ENCODE peak calls at places on chromosome 14, in eight cellular contexts. One of them, this sample, is unnamed.

GRCh38 chr14:99062772-99063418 is 209.1 kb downstream of the BCL11B start:
- DNase-seq in A549: no peak
- DNase-seq in thoracic aorta: no peak
- DNase-seq in left ventricle myocardium superior: no peak
- DNase-seq in stimulated activated naive B cell treated with anti-CD40 and anti-IgM and Interleukin-4, amounts not matched to agents 10 μg/mL and 1 μg/mL and 100 μg/mL, for 72 hours: no peak
- DNase-seq in stimulated activated CD4-positive, alpha-beta T cell treated with anti-CD3 and anti-CD28 coated beads, Interleukin-2, amount 100 ng/mL, for 48 hours: no peak
- DNase-seq in AG10803: no peak
- DNase-seq in CD4-positive, alpha-beta T cell: no peak
- DNase-seq in this sample: no peak

GRCh38 chr14:101137234-101137633 is 233.7 kb upstream of the RTL1 start:
- DNase-seq in A549: no peak
- DNase-seq in stimulated activated CD4-positive, alpha-beta T cell treated with anti-CD3 and anti-CD28 coated beads, Interleukin-2, amount 100 ng/mL, for 48 hours: no peak
- DNase-seq in AG10803: no peak
- DNase-seq in thoracic aorta: no peak
- DNase-seq in CD4-positive, alpha-beta T cell: no peak
- DNase-seq in left ventricle myocardium superior: no peak
- DNase-seq in stimulated activated naive B cell treated with anti-CD40 and anti-IgM and Interleukin-4, amounts not matched to agents 10 μg/mL and 1 μg/mL and 100 μg/mL, for 72 hours: no peak
- DNase-seq in this sample: no peak

GRCh38 chr14:99821519-99822165 is 28.4 kb downstream of the EML1 start:
- DNase-seq in stimulated activated naive B cell treated with anti-CD40 and anti-IgM and Interleukin-4, amounts not matched to agents 10 μg/mL and 1 μg/mL and 100 μg/mL, for 72 hours: no peak
- DNase-seq in A549: no peak
- DNase-seq in AG10803: peak
- DNase-seq in stimulated activated CD4-positive, alpha-beta T cell treated with anti-CD3 and anti-CD28 coated beads, Interleukin-2, amount 100 ng/mL, for 48 hours: no peak
- DNase-seq in left ventricle myocardium superior: no peak
- DNase-seq in thoracic aorta: no peak
- DNase-seq in CD4-positive, alpha-beta T cell: no peak
- DNase-seq in this sample: no peak

GRCh38 chr14:83162351-83162929 is 1628.8 kb upstream of the SEL1L start:
- DNase-seq in CD4-positive, alpha-beta T cell: no peak
- DNase-seq in AG10803: no peak
- DNase-seq in A549: no peak
- DNase-seq in stimulated activated CD4-positive, alpha-beta T cell treated with anti-CD3 and anti-CD28 coated beads, Interleukin-2, amount 100 ng/mL, for 48 hours: no peak
- DNase-seq in stimulated activated naive B cell treated with anti-CD40 and anti-IgM and Interleukin-4, amounts not matched to agents 10 μg/mL and 1 μg/mL and 100 μg/mL, for 72 hours: no peak
- DNase-seq in thoracic aorta: no peak
- DNase-seq in left ventricle myocardium superior: no peak
- DNase-seq in this sample: no peak

GRCh38 chr14:55731881-55732498 is 152.0 kb downstream of the KTN1 start:
- DNase-seq in stimulated activated CD4-positive, alpha-beta T cell treated with anti-CD3 and anti-CD28 coated beads, Interleukin-2, amount 100 ng/mL, for 48 hours: peak
- DNase-seq in CD4-positive, alpha-beta T cell: peak
- DNase-seq in A549: no peak
- DNase-seq in AG10803: peak
- DNase-seq in left ventricle myocardium superior: no peak
- DNase-seq in thoracic aorta: no peak
- DNase-seq in stimulated activated naive B cell treated with anti-CD40 and anti-IgM and Interleukin-4, amounts not matched to agents 10 μg/mL and 1 μg/mL and 100 μg/mL, for 72 hours: peak
- DNase-seq in this sample: peak

GRCh38 chr14:54343276-54344121 is 53.3 kb upstream of the CDKN3 start:
- DNase-seq in left ventricle myocardium superior: peak
- DNase-seq in stimulated activated naive B cell treated with anti-CD40 and anti-IgM and Interleukin-4, amounts not matched to agents 10 μg/mL and 1 μg/mL and 100 μg/mL, for 72 hours: no peak
- DNase-seq in A549: no peak
- DNase-seq in CD4-positive, alpha-beta T cell: no peak
- DNase-seq in stimulated activated CD4-positive, alpha-beta T cell treated with anti-CD3 and anti-CD28 coated beads, Interleukin-2, amount 100 ng/mL, for 48 hours: no peak
- DNase-seq in thoracic aorta: no peak
- DNase-seq in AG10803: no peak
- DNase-seq in this sample: peak

GRCh38 chr14:68625366-68626090 is 167.3 kb downstream of the ZFP36L1 start:
- DNase-seq in stimulated activated CD4-positive, alpha-beta T cell treated with anti-CD3 and anti-CD28 coated beads, Interleukin-2, amount 100 ng/mL, for 48 hours: no peak
- DNase-seq in stimulated activated naive B cell treated with anti-CD40 and anti-IgM and Interleukin-4, amounts not matched to agents 10 μg/mL and 1 μg/mL and 100 μg/mL, for 72 hours: no peak
- DNase-seq in CD4-positive, alpha-beta T cell: no peak
- DNase-seq in left ventricle myocardium superior: no peak
- DNase-seq in AG10803: no peak
- DNase-seq in thoracic aorta: no peak
- DNase-seq in A549: no peak
- DNase-seq in this sample: no peak

GRCh38 chr14:22829661-22830328 is at the start of gene MRPL52:
- DNase-seq in thoracic aorta: no peak
- DNase-seq in left ventricle myocardium superior: peak
- DNase-seq in AG10803: peak
- DNase-seq in stimulated activated naive B cell treated with anti-CD40 and anti-IgM and Interleukin-4, amounts not matched to agents 10 μg/mL and 1 μg/mL and 100 μg/mL, for 72 hours: peak
- DNase-seq in A549: peak
- DNase-seq in stimulated activated CD4-positive, alpha-beta T cell treated with anti-CD3 and anti-CD28 coated beads, Interleukin-2, amount 100 ng/mL, for 48 hours: peak
- DNase-seq in CD4-positive, alpha-beta T cell: peak
- DNase-seq in this sample: peak

GRCh38 chr14:97523936-97524335 is 726.8 kb downstream of the VRK1 start:
- DNase-seq in CD4-positive, alpha-beta T cell: no peak
- DNase-seq in stimulated activated naive B cell treated with anti-CD40 and anti-IgM and Interleukin-4, amounts not matched to agents 10 μg/mL and 1 μg/mL and 100 μg/mL, for 72 hours: no peak
- DNase-seq in AG10803: no peak
- DNase-seq in left ventricle myocardium superior: no peak
- DNase-seq in stimulated activated CD4-positive, alpha-beta T cell treated with anti-CD3 and anti-CD28 coated beads, Interleukin-2, amount 100 ng/mL, for 48 hours: no peak
- DNase-seq in thoracic aorta: no peak
- DNase-seq in A549: peak
- DNase-seq in this sample: no peak

GRCh38 chr14:26113930-26114329 is 483.9 kb downstream of the NOVA1 start:
- DNase-seq in stimulated activated naive B cell treated with anti-CD40 and anti-IgM and Interleukin-4, amounts not matched to agents 10 μg/mL and 1 μg/mL and 100 μg/mL, for 72 hours: no peak
- DNase-seq in stimulated activated CD4-positive, alpha-beta T cell treated with anti-CD3 and anti-CD28 coated beads, Interleukin-2, amount 100 ng/mL, for 48 hours: no peak
- DNase-seq in CD4-positive, alpha-beta T cell: no peak
- DNase-seq in thoracic aorta: no peak
- DNase-seq in A549: no peak
- DNase-seq in left ventricle myocardium superior: no peak
- DNase-seq in AG10803: no peak
- DNase-seq in this sample: no peak

GRCh38 chr14:34322940-34323418 is 139.1 kb downstream of the SPTSSA start:
- DNase-seq in stimulated activated naive B cell treated with anti-CD40 and anti-IgM and Interleukin-4, amounts not matched to agents 10 μg/mL and 1 μg/mL and 100 μg/mL, for 72 hours: peak
- DNase-seq in thoracic aorta: no peak
- DNase-seq in AG10803: peak
- DNase-seq in CD4-positive, alpha-beta T cell: peak
- DNase-seq in left ventricle myocardium superior: peak
- DNase-seq in A549: peak
- DNase-seq in stimulated activated CD4-positive, alpha-beta T cell treated with anti-CD3 and anti-CD28 coated beads, Interleukin-2, amount 100 ng/mL, for 48 hours: peak
- DNase-seq in this sample: peak

GRCh38 chr14:82047777-82048470 is 514.3 kb upstream of the SEL1L start:
- DNase-seq in stimulated activated naive B cell treated with anti-CD40 and anti-IgM and Interleukin-4, amounts not matched to agents 10 μg/mL and 1 μg/mL and 100 μg/mL, for 72 hours: no peak
- DNase-seq in stimulated activated CD4-positive, alpha-beta T cell treated with anti-CD3 and anti-CD28 coated beads, Interleukin-2, amount 100 ng/mL, for 48 hours: no peak
- DNase-seq in thoracic aorta: no peak
- DNase-seq in left ventricle myocardium superior: no peak
- DNase-seq in CD4-positive, alpha-beta T cell: no peak
- DNase-seq in AG10803: no peak
- DNase-seq in A549: no peak
- DNase-seq in this sample: no peak

GRCh38 chr14:68947802-68948201 is 31.3 kb downstream of the ACTN1 start:
- DNase-seq in stimulated activated CD4-positive, alpha-beta T cell treated with anti-CD3 and anti-CD28 coated beads, Interleukin-2, amount 100 ng/mL, for 48 hours: no peak
- DNase-seq in A549: peak
- DNase-seq in stimulated activated naive B cell treated with anti-CD40 and anti-IgM and Interleukin-4, amounts not matched to agents 10 μg/mL and 1 μg/mL and 100 μg/mL, for 72 hours: peak
- DNase-seq in left ventricle myocardium superior: peak
- DNase-seq in thoracic aorta: peak
- DNase-seq in AG10803: peak
- DNase-seq in CD4-positive, alpha-beta T cell: no peak
- DNase-seq in this sample: peak

GRCh38 chr14:21672116-21672515 is 1.5 kb downstream of the OR4E1 start:
- DNase-seq in AG10803: no peak
- DNase-seq in A549: no peak
- DNase-seq in CD4-positive, alpha-beta T cell: no peak
- DNase-seq in left ventricle myocardium superior: no peak
- DNase-seq in thoracic aorta: no peak
- DNase-seq in stimulated activated CD4-positive, alpha-beta T cell treated with anti-CD3 and anti-CD28 coated beads, Interleukin-2, amount 100 ng/mL, for 48 hours: no peak
- DNase-seq in stimulated activated naive B cell treated with anti-CD40 and anti-IgM and Interleukin-4, amounts not matched to agents 10 μg/mL and 1 μg/mL and 100 μg/mL, for 72 hours: no peak
- DNase-seq in this sample: no peak

GRCh38 chr14:69625299-69626131 is 14.1 kb downstream of the SUSD6 start:
- DNase-seq in stimulated activated CD4-positive, alpha-beta T cell treated with anti-CD3 and anti-CD28 coated beads, Interleukin-2, amount 100 ng/mL, for 48 hours: peak
- DNase-seq in stimulated activated naive B cell treated with anti-CD40 and anti-IgM and Interleukin-4, amounts not matched to agents 10 μg/mL and 1 μg/mL and 100 μg/mL, for 72 hours: peak
- DNase-seq in A549: no peak
- DNase-seq in CD4-positive, alpha-beta T cell: peak
- DNase-seq in AG10803: peak
- DNase-seq in thoracic aorta: peak
- DNase-seq in left ventricle myocardium superior: peak
- DNase-seq in this sample: peak

GRCh38 chr14:56145965-56146364 is 27.8 kb downstream of the PELI2 start:
- DNase-seq in left ventricle myocardium superior: no peak
- DNase-seq in A549: peak
- DNase-seq in CD4-positive, alpha-beta T cell: no peak
- DNase-seq in stimulated activated naive B cell treated with anti-CD40 and anti-IgM and Interleukin-4, amounts not matched to agents 10 μg/mL and 1 μg/mL and 100 μg/mL, for 72 hours: no peak
- DNase-seq in stimulated activated CD4-positive, alpha-beta T cell treated with anti-CD3 and anti-CD28 coated beads, Interleukin-2, amount 100 ng/mL, for 48 hours: no peak
- DNase-seq in thoracic aorta: no peak
- DNase-seq in AG10803: peak
- DNase-seq in this sample: peak

GRCh38 chr14:89721991-89722390 is 232.5 kb downstream of the EFCAB11 start:
- DNase-seq in thoracic aorta: no peak
- DNase-seq in left ventricle myocardium superior: peak
- DNase-seq in stimulated activated naive B cell treated with anti-CD40 and anti-IgM and Interleukin-4, amounts not matched to agents 10 μg/mL and 1 μg/mL and 100 μg/mL, for 72 hours: peak
- DNase-seq in stimulated activated CD4-positive, alpha-beta T cell treated with anti-CD3 and anti-CD28 coated beads, Interleukin-2, amount 100 ng/mL, for 48 hours: no peak
- DNase-seq in CD4-positive, alpha-beta T cell: no peak
- DNase-seq in AG10803: peak
- DNase-seq in A549: peak
- DNase-seq in this sample: no peak

GRCh38 chr14:24136684-24137528 is 912 bp downstream of the PSME1 start:
- DNase-seq in left ventricle myocardium superior: no peak
- DNase-seq in AG10803: no peak
- DNase-seq in stimulated activated naive B cell treated with anti-CD40 and anti-IgM and Interleukin-4, amounts not matched to agents 10 μg/mL and 1 μg/mL and 100 μg/mL, for 72 hours: no peak
- DNase-seq in A549: no peak
- DNase-seq in CD4-positive, alpha-beta T cell: no peak
- DNase-seq in stimulated activated CD4-positive, alpha-beta T cell treated with anti-CD3 and anti-CD28 coated beads, Interleukin-2, amount 100 ng/mL, for 48 hours: no peak
- DNase-seq in thoracic aorta: no peak
- DNase-seq in this sample: no peak

This sample was measured in lung microvascular endothelial cell.